ENCODE peak calls at places on chromosomes 5 and 9, in four cellular contexts. Q is colonic mucosa, E is cardiac muscle cell, N is heart right ventricle. S is an unnamed sample. For H3K27me3, the result is how much of the 10 kb centered on the place peaks cover.

GRCh38 chr5:42851441-42851840 is 39.7 kb upstream of the SELENOP start:
- DNase-seq in Q (no peak), E (no peak), N (no peak), S (no peak)

GRCh38 chr5:83026930-83027687 is 50.1 kb downstream of the TMEM167A start:
- DNase-seq in Q (no peak), E (no peak), N (no peak), S (no peak)

GRCh38 chr5:164306662-164307061 is 801.2 kb downstream of the MAT2B start:
- DNase-seq in Q (no peak), E (peak), N (no peak), S (no peak)

GRCh38 chr5:176625966-176626875 is 4.1 kb downstream of the SNCB start:
- DNase-seq in Q (peak), E (no peak), N (no peak), S (no peak)

GRCh38 chr9:131312246-131312645 is 22.7 kb downstream of the PLPP7 start:
- DNase-seq in Q (no peak), E (no peak), N (no peak), S (no peak)

GRCh38 chr9:117643288-117643654 is 60.9 kb upstream of the TLR4 start:
- DNase-seq in Q (no peak), E (no peak), N (no peak), S (no peak)

GRCh38 chr9:89021154-89021803 is 30.0 kb downstream of the S1PR3 start:
- DNase-seq in Q (no peak), E (peak), N (no peak), S (no peak)

GRCh38 chr9:107704791-107705190 is 215.2 kb upstream of the KLF4 start:
- DNase-seq in Q (no peak), E (no peak), N (no peak), S (no peak)

GRCh38 chr9:13478235-13478634 is 198.7 kb upstream of the MPDZ start:
- DNase-seq in Q (no peak), E (no peak), N (no peak), S (no peak)

GRCh38 chr9:93644397-93645088 is 68.2 kb downstream of the PHF2 start:
- DNase-seq in Q (no peak), E (no peak), N (no peak), S (no peak)

GRCh38 chr9:69223605-69224004 is 49.5 kb downstream of the TJP2 start:
- DNase-seq in Q (no peak), E (peak), N (peak), S (no peak)

GRCh38 chr5:3659907-3660306 is 64.3 kb downstream of the IRX1 start:
- DNase-seq in Q (no peak), E (peak), N (no peak), S (no peak)

GRCh38 chr9:78543353-78543752 is 246.4 kb downstream of the PSAT1 start:
- DNase-seq in Q (no peak), E (no peak), N (no peak), S (no peak)

GRCh38 chr5:137995077-137995746 is 37.7 kb downstream of the FAM13B start:
- DNase-seq in Q (no peak), E (peak), N (no peak), S (no peak)
- H3K27ac ChIP-seq in Q (no peak), E (no peak), N (peak), S (no peak)

GRCh38 chr5:108748354-108749129 is 845 bp downstream of the FER start:
- DNase-seq in Q (peak), E (peak), N (peak), S (peak)

GRCh38 chr5:108749130-108749861 is 1.6 kb downstream of the FER start:
- DNase-seq in Q (peak), E (no peak), N (no peak), S (peak)

GRCh38 chr5:108743344-108743743 is 4.4 kb upstream of the FER start:
- DNase-seq in Q (no peak), E (peak), N (no peak), S (no peak)

GRCh38 chr5:108748010-108748353 is 285 bp downstream of the FER start:
- DNase-seq in Q (peak), E (no peak), N (no peak), S (no peak)

DNA sequence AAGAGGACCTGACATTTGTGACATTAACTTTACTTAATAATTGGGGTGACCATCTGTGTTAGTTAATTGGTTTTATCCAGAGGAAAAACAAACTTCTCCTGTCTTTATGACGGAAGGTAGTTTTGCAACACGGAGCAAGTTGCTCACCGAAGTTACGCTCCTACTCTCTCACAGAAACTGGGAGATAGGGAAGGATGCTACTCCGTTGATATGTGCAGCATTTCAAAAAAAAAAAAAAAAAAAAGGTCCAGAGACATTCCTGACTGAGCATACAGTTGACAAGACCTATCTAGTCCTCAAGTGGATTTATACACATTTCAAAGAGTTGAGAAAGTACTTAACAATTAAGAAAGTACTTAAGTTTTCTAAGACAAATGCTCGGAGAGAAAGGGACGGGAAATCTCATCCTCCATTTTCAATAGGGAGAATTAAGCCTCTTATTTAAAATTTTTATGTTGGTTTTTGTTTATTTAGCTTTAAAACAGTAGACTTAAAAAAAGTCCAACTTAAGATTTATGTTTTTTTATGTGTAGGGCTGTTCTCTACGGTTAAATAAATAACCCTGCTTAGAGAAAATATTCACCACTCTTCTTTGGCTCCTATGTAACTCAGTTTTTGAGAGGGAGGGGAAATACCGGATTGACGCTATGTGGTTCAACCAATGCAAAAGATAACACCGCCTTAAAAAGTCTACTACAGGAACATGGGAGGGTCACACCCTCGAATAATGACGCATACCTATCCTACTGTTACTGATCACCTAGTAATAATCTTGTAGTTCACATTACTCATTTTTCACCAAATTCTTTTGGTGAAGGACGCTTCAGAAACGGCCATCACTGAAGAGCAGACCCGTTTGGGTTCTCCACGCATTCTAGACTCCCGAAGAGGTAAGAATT is at the start of gene FER:
- DNase-seq in Q (no peak), E (peak), N (peak), S (peak)
- TF ChIP-seq CTCF in Q (no peak), E (no peak), N (no peak), S (no peak)

GRCh38 chr5:93589348-93589662 is 6.3 kb downstream of the NR2F1 start:
- DNase-seq in Q (no peak), E (no peak), N (no peak), S (no peak)
- H3K27me3 ChIP-seq in Q (half or more), E (half or more), N (under half), S (under half)

GRCh38 chr5:142038735-142039134 is 25.9 kb upstream of the GNPDA1 start:
- DNase-seq in Q (no peak), E (no peak), N (no peak), S (no peak)
- H3K27ac ChIP-seq in Q (no peak), E (no peak), N (no peak), S (no peak)

GRCh38 chr5:31771045-31771444 is 132.1 kb downstream of the PDZD2 start:
- DNase-seq in Q (no peak), E (no peak), N (no peak), S (no peak)

GRCh38 chr5:31770157-31770556 is 131.2 kb downstream of the PDZD2 start:
- DNase-seq in Q (no peak), E (no peak), N (no peak), S (no peak)

GRCh38 chr5:31768046-31768445 is 129.1 kb downstream of the PDZD2 start:
- DNase-seq in Q (no peak), E (no peak), N (no peak), S (no peak)

GRCh38 chr5:31767335-31768031 is 128.6 kb downstream of the PDZD2 start:
- DNase-seq in Q (no peak), E (no peak), N (no peak), S (no peak)

GRCh38 chr5:31768784-31769183 is 129.9 kb downstream of the PDZD2 start:
- DNase-seq in Q (no peak), E (no peak), N (no peak), S (no peak)
- TF ChIP-seq CTCF in Q (no peak), E (no peak), N (no peak), S (no peak)

S was measured in prostate gland.